ENCODE peak calls at places on chromosome 20, in five cellular contexts. One of them, this sample, is unnamed.

GRCh38 chr20:62708591-62709536 is at the start of gene NTSR1:
- DNase-seq in cardiac muscle cell: no peak
- DNase-seq in GM23248: peak; percentile 17
- DNase-seq in tibial nerve: no peak
- DNase-seq in tibial artery: no peak
- DNase-seq in this sample: no peak

GRCh38 chr20:4936851-4937412 is 64.4 kb downstream of the SLC23A2 start:
- DNase-seq in tibial nerve: no peak
- DNase-seq in tibial artery: no peak
- DNase-seq in cardiac muscle cell: no peak
- DNase-seq in GM23248: no peak
- DNase-seq in this sample: no peak

GRCh38 chr20:10005885-10006284 is 28.9 kb upstream of the ANKEF1 start:
- DNase-seq in cardiac muscle cell: no peak
- DNase-seq in tibial nerve: no peak
- DNase-seq in tibial artery: no peak
- DNase-seq in GM23248: no peak
- DNase-seq in this sample: no peak

GRCh38 chr20:49288784-49289696 is 11.2 kb upstream of the ZNFX1 start:
- DNase-seq in GM23248: no peak
- DNase-seq in tibial nerve: no peak
- DNase-seq in cardiac muscle cell: no peak
- DNase-seq in tibial artery: no peak
- DNase-seq in this sample: no peak

GRCh38 chr20:32664352-32665159 is 9.2 kb downstream of the C20orf203 start:
- DNase-seq in tibial artery: no peak
- DNase-seq in tibial nerve: no peak
- DNase-seq in cardiac muscle cell: no peak
- DNase-seq in GM23248: no peak
- DNase-seq in this sample: no peak

GRCh38 chr20:63957004-63957689 is 931 bp upstream of the UCKL1 start:
- DNase-seq in tibial artery: peak; percentile 70
- DNase-seq in tibial nerve: no peak
- DNase-seq in GM23248: peak; percentile 85
- DNase-seq in cardiac muscle cell: peak; percentile 74
- DNase-seq in this sample: peak; percentile 55

GRCh38 chr20:40958598-40958997 is 70.0 kb upstream of the TOP1 start:
- DNase-seq in GM23248: no peak
- DNase-seq in cardiac muscle cell: no peak
- DNase-seq in tibial nerve: no peak
- DNase-seq in tibial artery: no peak
- DNase-seq in this sample: no peak

GRCh38 chr20:61595216-61595615 is 343.2 kb downstream of the CDH4 start:
- DNase-seq in GM23248: no peak
- DNase-seq in cardiac muscle cell: no peak
- DNase-seq in tibial artery: no peak
- DNase-seq in tibial nerve: no peak
- DNase-seq in this sample: no peak

GRCh38 chr20:17936791-17937687 is 31.6 kb downstream of the SNX5 start:
- DNase-seq in GM23248: peak; percentile 80
- DNase-seq in cardiac muscle cell: peak; percentile 73
- DNase-seq in tibial artery: peak; percentile 57
- DNase-seq in tibial nerve: peak; percentile 45
- DNase-seq in this sample: no peak

GRCh38 chr20:49701313-49701731 is 12.4 kb downstream of the B4GALT5 start:
- DNase-seq in tibial artery: no peak
- DNase-seq in GM23248: peak; percentile 71
- DNase-seq in tibial nerve: no peak
- DNase-seq in cardiac muscle cell: no peak
- DNase-seq in this sample: no peak

GRCh38 chr20:62616728-62617621 is 25.3 kb upstream of the SLCO4A1 start:
- DNase-seq in GM23248: peak; percentile 78
- DNase-seq in cardiac muscle cell: peak; percentile 77
- DNase-seq in tibial nerve: peak; percentile 54
- DNase-seq in tibial artery: peak; percentile 66
- DNase-seq in this sample: peak; percentile 44

GRCh38 chr20:57387945-57388351 is 3.2 kb upstream of the RBM38 start:
- DNase-seq in cardiac muscle cell: no peak
- DNase-seq in tibial artery: peak; percentile 16
- DNase-seq in GM23248: no peak
- DNase-seq in tibial nerve: no peak
- DNase-seq in this sample: no peak

GRCh38 chr20:52518735-52519134 is 327.2 kb upstream of the ZFP64 start:
- DNase-seq in tibial artery: no peak
- DNase-seq in tibial nerve: no peak
- DNase-seq in cardiac muscle cell: no peak
- DNase-seq in GM23248: no peak
- DNase-seq in this sample: no peak

DNA sequence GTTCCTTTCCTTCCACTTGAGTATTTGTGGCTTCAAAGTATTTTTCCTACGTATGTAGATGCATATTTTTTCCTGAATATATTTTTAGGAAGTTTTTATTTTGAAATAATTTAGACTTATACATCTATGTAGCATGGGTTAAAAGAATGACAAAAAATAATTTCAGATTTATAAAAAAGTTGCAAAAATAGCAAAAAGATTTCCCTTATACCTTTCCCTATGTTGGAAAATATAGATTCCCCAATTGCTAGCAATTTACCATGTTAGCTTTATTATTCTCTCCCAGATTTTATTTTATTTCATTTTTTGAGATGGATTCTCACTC is 69.8 kb downstream of the SCAND1 start:
- DNase-seq in cardiac muscle cell: no peak
- DNase-seq in tibial artery: no peak
- DNase-seq in tibial nerve: no peak
- DNase-seq in GM23248: no peak
- DNase-seq in this sample: no peak
- H3K4me1 ChIP-seq in cardiac muscle cell: peaks cover 7% of the 10 kb centered on the region
- H3K4me1 ChIP-seq in tibial artery: peaks cover 13% of the 10 kb centered on the region
- H3K4me1 ChIP-seq in tibial nerve: peaks cover 18% of the 10 kb centered on the region
- H3K4me1 ChIP-seq in GM23248: peaks cover 46% of the 10 kb centered on the region
- H3K4me1 ChIP-seq in this sample: no peaks in the 10 kb centered on the region

GRCh38 chr20:38799248-38799647 is 6.2 kb upstream of the PPP1R16B start:
- DNase-seq in GM23248: no peak
- DNase-seq in cardiac muscle cell: no peak
- DNase-seq in tibial nerve: no peak
- DNase-seq in tibial artery: no peak
- DNase-seq in this sample: no peak
- H3K27ac ChIP-seq in GM23248: no peak overlapping the region
- H3K27ac ChIP-seq in cardiac muscle cell: no peak overlapping the region
- H3K27ac ChIP-seq in tibial nerve: no peak overlapping the region
- H3K27ac ChIP-seq in tibial artery: no peak overlapping the region
- H3K27ac ChIP-seq in this sample: no peak overlapping the region

GRCh38 chr20:59047938-59048680 is 5.5 kb upstream of the PRELID3B start:
- DNase-seq in tibial nerve: no peak
- DNase-seq in cardiac muscle cell: peak; percentile 69
- DNase-seq in tibial artery: no peak
- DNase-seq in GM23248: peak; percentile 85
- DNase-seq in this sample: no peak
- H3K4me1 ChIP-seq in tibial nerve: peaks cover 12% of the 10 kb centered on the region
- H3K4me1 ChIP-seq in cardiac muscle cell: no peaks in the 10 kb centered on the region
- H3K4me1 ChIP-seq in tibial artery: peaks cover 4% of the 10 kb centered on the region
- H3K4me1 ChIP-seq in GM23248: peaks cover 21% of the 10 kb centered on the region
- H3K4me1 ChIP-seq in this sample: peaks cover 2% of the 10 kb centered on the region

DNA sequence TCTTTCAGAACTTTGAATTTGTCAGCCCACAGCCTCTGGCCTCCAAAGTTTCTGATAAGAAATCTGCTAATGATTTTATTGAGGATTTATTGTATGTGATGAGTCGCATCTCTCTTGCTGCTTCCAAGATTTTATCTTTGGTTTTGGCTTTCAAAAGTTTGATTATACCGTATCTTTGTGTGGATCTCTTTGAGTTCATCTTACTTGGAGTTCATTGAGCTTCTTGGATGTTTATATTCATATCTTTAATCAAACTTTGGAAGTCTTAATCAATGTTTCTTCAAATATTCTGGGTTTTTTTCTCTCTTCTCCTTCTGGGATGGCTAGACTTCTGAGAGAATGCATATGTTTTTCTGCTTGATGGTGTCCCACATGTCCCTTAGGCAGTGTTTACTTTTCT is 3.3 kb upstream of the ASIP start:
- DNase-seq in cardiac muscle cell: no peak
- DNase-seq in GM23248: no peak
- DNase-seq in tibial artery: no peak
- DNase-seq in tibial nerve: no peak
- DNase-seq in this sample: no peak
- H3K27ac ChIP-seq in cardiac muscle cell: no peak overlapping the region
- H3K27ac ChIP-seq in GM23248: no peak overlapping the region
- H3K27ac ChIP-seq in tibial artery: no peak overlapping the region
- H3K27ac ChIP-seq in tibial nerve: no peak overlapping the region
- H3K27ac ChIP-seq in this sample: no peak overlapping the region

DNA sequence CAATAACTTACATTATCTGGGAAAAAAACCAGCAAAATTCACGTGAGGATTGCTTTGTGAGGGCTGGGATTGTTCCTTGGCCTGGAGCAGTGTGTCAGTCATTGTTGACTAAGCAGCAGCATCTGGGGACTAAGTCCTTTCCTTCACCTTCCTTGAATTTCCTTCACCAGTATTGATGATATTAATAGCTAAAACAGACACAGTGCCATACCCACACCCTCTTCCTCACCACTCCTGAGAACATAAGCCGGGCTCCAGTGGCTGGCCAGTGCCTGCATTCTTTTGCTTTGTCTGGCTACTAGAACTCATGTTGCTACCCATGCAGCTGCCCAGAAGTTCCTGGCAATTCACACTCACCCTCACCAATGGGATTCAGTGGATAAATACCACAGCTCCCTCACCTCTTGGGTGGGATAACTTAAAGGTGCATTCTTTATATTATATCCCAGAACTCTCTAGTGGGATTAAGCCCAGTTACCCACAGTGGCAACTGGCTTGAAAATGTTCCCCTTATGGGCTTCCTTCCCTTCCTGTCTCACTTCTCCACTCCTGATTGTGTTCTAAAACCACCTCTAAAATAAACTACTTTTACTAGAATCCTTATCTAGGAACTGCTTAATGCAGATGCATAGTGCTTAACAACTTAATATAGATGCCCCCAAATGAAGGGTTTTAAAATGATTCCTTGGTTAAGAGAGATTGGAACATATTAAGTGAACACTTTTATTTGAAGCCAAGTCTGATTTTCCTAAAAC is 24.0 kb downstream of the PLCB1 start:
- DNase-seq in GM23248: peak; percentile 15
- DNase-seq in tibial nerve: no peak
- DNase-seq in tibial artery: no peak
- DNase-seq in cardiac muscle cell: no peak
- DNase-seq in this sample: no peak
- H3K4me1 ChIP-seq in GM23248: peaks cover 48% of the 10 kb centered on the region
- H3K4me1 ChIP-seq in tibial nerve: peaks cover 42% of the 10 kb centered on the region
- H3K4me1 ChIP-seq in tibial artery: peaks cover 22% of the 10 kb centered on the region
- H3K4me1 ChIP-seq in cardiac muscle cell: peaks cover 9% of the 10 kb centered on the region
- H3K4me1 ChIP-seq in this sample: peaks cover 25% of the 10 kb centered on the region

GRCh38 chr20:6502999-6503398 is 264.5 kb upstream of the BMP2 start:
- DNase-seq in GM23248: no peak
- DNase-seq in cardiac muscle cell: peak; percentile 27
- DNase-seq in tibial nerve: no peak
- DNase-seq in tibial artery: no peak
- DNase-seq in this sample: no peak

GRCh38 chr20:6501061-6501460 is 266.4 kb upstream of the BMP2 start:
- DNase-seq in tibial nerve: no peak
- DNase-seq in tibial artery: no peak
- DNase-seq in cardiac muscle cell: peak; percentile 47
- DNase-seq in GM23248: peak; percentile 59
- DNase-seq in this sample: no peak

GRCh38 chr20:6504179-6504578 is 263.3 kb upstream of the BMP2 start:
- DNase-seq in tibial artery: no peak
- DNase-seq in tibial nerve: no peak
- DNase-seq in GM23248: no peak
- DNase-seq in cardiac muscle cell: no peak
- DNase-seq in this sample: no peak

GRCh38 chr20:6504826-6505225 is 262.7 kb upstream of the BMP2 start:
- DNase-seq in tibial artery: no peak
- DNase-seq in GM23248: peak; percentile 2
- DNase-seq in cardiac muscle cell: no peak
- DNase-seq in tibial nerve: no peak
- DNase-seq in this sample: no peak

GRCh38 chr20:6502219-6502618 is 265.3 kb upstream of the BMP2 start:
- DNase-seq in tibial nerve: no peak
- DNase-seq in cardiac muscle cell: peak; percentile 40
- DNase-seq in tibial artery: no peak
- DNase-seq in GM23248: no peak
- DNase-seq in this sample: no peak
- H3K27ac ChIP-seq in tibial nerve: no peak overlapping the region
- H3K27ac ChIP-seq in cardiac muscle cell: peak overlapping the region; percentile 87
- H3K27ac ChIP-seq in tibial artery: no peak overlapping the region
- H3K27ac ChIP-seq in GM23248: no peak overlapping the region
- H3K27ac ChIP-seq in this sample: no peak overlapping the region

GRCh38 chr20:44028341-44028715 is 113.7 kb downstream of the TOX2 start:
- DNase-seq in cardiac muscle cell: no peak
- DNase-seq in tibial nerve: no peak
- DNase-seq in tibial artery: no peak
- DNase-seq in GM23248: peak; percentile 24
- DNase-seq in this sample: no peak
- H3K4me1 ChIP-seq in cardiac muscle cell: no peaks in the 10 kb centered on the region
- H3K4me1 ChIP-seq in tibial nerve: no peaks in the 10 kb centered on the region
- H3K4me1 ChIP-seq in tibial artery: no peaks in the 10 kb centered on the region
- H3K4me1 ChIP-seq in GM23248: peaks cover 10% of the 10 kb centered on the region
- H3K4me1 ChIP-seq in this sample: peaks cover 15% of the 10 kb centered on the region

GRCh38 chr20:3541887-3542721 is 71.3 kb downstream of the ATRN start:
- DNase-seq in GM23248: no peak
- DNase-seq in cardiac muscle cell: no peak
- DNase-seq in tibial artery: no peak
- DNase-seq in tibial nerve: no peak
- DNase-seq in this sample: no peak
- H3K27ac ChIP-seq in GM23248: no peak overlapping the region
- H3K27ac ChIP-seq in cardiac muscle cell: no peak overlapping the region
- H3K27ac ChIP-seq in tibial artery: no peak overlapping the region
- H3K27ac ChIP-seq in tibial nerve: no peak overlapping the region
- H3K27ac ChIP-seq in this sample: no peak overlapping the region

GRCh38 chr20:38162878-38163875 is 1.9 kb downstream of the TGM2 start:
- DNase-seq in GM23248: no peak
- DNase-seq in tibial nerve: no peak
- DNase-seq in tibial artery: no peak
- DNase-seq in cardiac muscle cell: no peak
- DNase-seq in this sample: no peak
- H3K4me1 ChIP-seq in GM23248: peaks cover 8% of the 10 kb centered on the region
- H3K4me1 ChIP-seq in tibial nerve: peaks cover 28% of the 10 kb centered on the region
- H3K4me1 ChIP-seq in tibial artery: peaks cover 54% of the 10 kb centered on the region
- H3K4me1 ChIP-seq in cardiac muscle cell: peaks cover 42% of the 10 kb centered on the region
- H3K4me1 ChIP-seq in this sample: peaks cover 5% of the 10 kb centered on the region